ENCODE peak calls at places on chromosomes 4 and X, in nine cellular contexts. Z, J, I, P, H, L, B, F and O are unnamed samples.

GRCh38 chrX:20530319-20530979 is 263.7 kb upstream of the RPS6KA3 start:
- DNase-seq in Z (peak), J (peak), I (peak), P (peak), H (peak), L (no peak), B (peak), F (peak), O (peak)

GRCh38 chrX:18461431-18461830 is 36.0 kb downstream of the CDKL5 start:
- DNase-seq in Z (no peak), J (no peak), I (no peak), P (no peak), H (no peak), L (no peak), B (no peak), F (no peak), O (no peak)

GRCh38 chr4:10118355-10119004 is 1.9 kb upstream of the WDR1 start:
- DNase-seq in Z (no peak), J (no peak), I (no peak), P (no peak), H (no peak), L (no peak), B (no peak), F (peak), O (no peak)

GRCh38 chrX:21838937-21839333 is 482 bp upstream of the MBTPS2 start:
- DNase-seq in Z (no peak), J (peak), I (peak), P (peak), H (peak), L (peak), B (no peak), F (no peak), O (no peak)

GRCh38 chr4:3402409-3403103 is 39.2 kb upstream of the HGFAC start:
- DNase-seq in Z (peak), J (no peak), I (peak), P (peak), H (peak), L (peak), B (no peak), F (no peak), O (no peak)

GRCh38 chr4:118801895-118802575 is 33.9 kb downstream of the SEC24D start:
- DNase-seq in Z (no peak), J (no peak), I (no peak), P (no peak), H (no peak), L (no peak), B (no peak), F (no peak), O (no peak)

GRCh38 chrX:101347859-101348451 is 587 bp downstream of the TIMM8A start:
- DNase-seq in Z (no peak), J (peak), I (peak), P (no peak), H (peak), L (no peak), B (no peak), F (peak), O (no peak)

GRCh38 chrX:47178337-47178736 is 15.3 kb upstream of the UBA1 start:
- DNase-seq in Z (peak), J (no peak), I (no peak), P (no peak), H (no peak), L (no peak), B (no peak), F (no peak), O (no peak)

GRCh38 chr4:106529348-106530033 is 160.9 kb upstream of the GIMD1 start:
- DNase-seq in Z (no peak), J (peak), I (peak), P (peak), H (no peak), L (no peak), B (no peak), F (no peak), O (no peak)

GRCh38 chrX:19747672-19748610 is 139.5 kb downstream of the SH3KBP1 start:
- DNase-seq in Z (peak), J (no peak), I (no peak), P (no peak), H (no peak), L (no peak), B (peak), F (no peak), O (peak)

GRCh38 chrX:155534800-155535199 is 76.4 kb upstream of the F8A3 start:
- DNase-seq in Z (no peak), J (no peak), I (no peak), P (no peak), H (no peak), L (no peak), B (no peak), F (peak), O (no peak)

GRCh38 chr4:174423257-174423944 is 98.9 kb downstream of the HPGD start:
- DNase-seq in Z (no peak), J (peak), I (peak), P (peak), H (peak), L (no peak), B (no peak), F (peak), O (peak)

GRCh38 chr4:125316781-125317525 is 2.2 kb downstream of the FAT4 start:
- DNase-seq in Z (peak), J (peak), I (peak), P (peak), H (peak), L (no peak), B (peak), F (peak), O (peak)

GRCh38 chr4:171186700-171187099 is 626.5 kb upstream of the GALNTL6 start:
- DNase-seq in Z (no peak), J (peak), I (no peak), P (no peak), H (no peak), L (no peak), B (no peak), F (peak), O (peak)

GRCh38 chrX:96715412-96715940 is 30.8 kb downstream of the DIAPH2 start:
- DNase-seq in Z (no peak), J (no peak), I (no peak), P (no peak), H (peak), L (no peak), B (no peak), F (no peak), O (no peak)

GRCh38 chr4:187302456-187302855 is 578.8 kb upstream of the FAT1 start:
- DNase-seq in Z (no peak), J (no peak), I (peak), P (no peak), H (peak), L (no peak), B (no peak), F (no peak), O (no peak)

GRCh38 chr4:55706526-55706925 is 70.4 kb upstream of the NMU start:
- DNase-seq in Z (no peak), J (no peak), I (peak), P (peak), H (no peak), L (no peak), B (no peak), F (no peak), O (no peak)

GRCh38 chr4:14399919-14400706 is 602.2 kb upstream of the CPEB2 start:
- DNase-seq in Z (no peak), J (no peak), I (no peak), P (peak), H (no peak), L (no peak), B (no peak), F (no peak), O (no peak)

GRCh38 chr4:128468485-128468989 is 180.9 kb upstream of the PGRMC2 start:
- DNase-seq in Z (peak), J (peak), I (peak), P (peak), H (peak), L (peak), B (no peak), F (peak), O (peak)

GRCh38 chr4:17511041-17511949 is 595 bp downstream of the QDPR start:
- DNase-seq in Z (peak), J (peak), I (peak), P (no peak), H (peak), L (no peak), B (peak), F (peak), O (peak)